ENCODE peak calls at places on chromosomes 7 and 10, in four cellular contexts. Q, K, H and F are unnamed samples.

GRCh38 chr7:126052229-126052628 is 1122.6 kb upstream of the POT1 start:
- DNase-seq in Q (no peak), K (no peak), H (no peak), F (no peak)

GRCh38 chr10:71265618-71266146 is 53.3 kb downstream of the UNC5B start:
- DNase-seq in Q (no peak), K (no peak), H (no peak), F (no peak)

GRCh38 chr10:3740157-3740871 is 44.7 kb downstream of the KLF6 start:
- DNase-seq in Q (no peak), K (no peak), H (no peak), F (no peak)

GRCh38 chr7:120550494-120551048 is 277.6 kb downstream of the KCND2 start:
- DNase-seq in Q (no peak), K (no peak), H (no peak), F (no peak)

GRCh38 chr10:103855424-103855823 is at the start of gene SH3PXD2A:
- DNase-seq in Q (no peak), K (no peak), H (peak; percentile 50), F (peak; percentile 29)

GRCh38 chr7:31899356-31899927 is 170.8 kb downstream of the PDE1C start:
- DNase-seq in Q (no peak), K (no peak), H (no peak), F (no peak)

GRCh38 chr7:131948434-131949053 is 392.1 kb upstream of the PODXL start:
- DNase-seq in Q (peak; percentile 40), K (no peak), H (no peak), F (no peak)

GRCh38 chr10:71920540-71921318 is 43.5 kb upstream of the CHST3 start:
- DNase-seq in Q (no peak), K (no peak), H (no peak), F (no peak)

DNA sequence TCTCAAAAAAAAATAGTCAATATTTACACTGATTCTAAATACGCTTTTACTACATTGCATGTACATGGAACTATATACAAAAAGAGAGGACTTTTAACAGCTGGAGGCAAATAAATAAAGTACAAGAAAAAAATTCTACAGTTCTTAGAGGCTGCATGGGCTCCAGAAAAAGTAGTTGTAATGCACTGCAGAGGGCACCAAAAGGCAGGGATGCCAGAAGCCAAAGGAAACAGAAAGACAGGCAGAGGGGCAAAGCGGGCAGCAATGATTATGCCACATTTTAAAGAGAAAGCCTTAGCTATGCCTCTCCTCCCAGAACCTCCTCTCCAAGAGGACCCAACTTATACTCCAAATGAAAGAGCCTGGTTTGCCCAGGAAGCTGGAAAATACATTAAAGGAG is 11.6 kb upstream of the ADCK2 start:
- DNase-seq in Q (no peak), K (no peak), H (no peak), F (peak; percentile 13)
- TF ChIP-seq CTCF in Q (no peak), K (no peak), H (no peak), F (no peak)

GRCh38 chr7:102449136-102449535 is 15.5 kb downstream of the ALKBH4 start:
- DNase-seq in Q (no peak), K (no peak), H (no peak), F (no peak)

GRCh38 chr7:102452451-102452850 is 12.2 kb downstream of the ALKBH4 start:
- DNase-seq in Q (no peak), K (no peak), H (no peak), F (no peak)

GRCh38 chr7:102453319-102453718 is 11.3 kb downstream of the ALKBH4 start:
- DNase-seq in Q (peak; percentile 52), K (no peak), H (no peak), F (no peak)

GRCh38 chr7:102450242-102450641 is 14.4 kb downstream of the ALKBH4 start:
- DNase-seq in Q (no peak), K (peak; percentile 31), H (no peak), F (no peak)

GRCh38 chr7:102451371-102452054 is 13.2 kb downstream of the ALKBH4 start:
- DNase-seq in Q (no peak), K (no peak), H (no peak), F (no peak)
- TF ChIP-seq CTCF in Q (no peak), K (no peak), H (no peak), F (no peak)

GRCh38 chr7:101668726-101669125 is 39.6 kb upstream of the MYL10 start:
- DNase-seq in Q (no peak), K (no peak), H (no peak), F (no peak)

GRCh38 chr7:101667959-101668358 is 38.9 kb upstream of the MYL10 start:
- DNase-seq in Q (no peak), K (no peak), H (no peak), F (no peak)

GRCh38 chr7:101666751-101667150 is 37.7 kb upstream of the MYL10 start:
- DNase-seq in Q (no peak), K (no peak), H (no peak), F (no peak)

GRCh38 chr7:101667399-101667798 is 38.3 kb upstream of the MYL10 start:
- DNase-seq in Q (no peak), K (no peak), H (no peak), F (no peak)

GRCh38 chr7:101669307-101669706 is 40.2 kb upstream of the MYL10 start:
- DNase-seq in Q (no peak), K (no peak), H (no peak), F (no peak)
- TF ChIP-seq CTCF in Q (no peak), K (no peak), H (no peak), F (no peak)

DNA sequence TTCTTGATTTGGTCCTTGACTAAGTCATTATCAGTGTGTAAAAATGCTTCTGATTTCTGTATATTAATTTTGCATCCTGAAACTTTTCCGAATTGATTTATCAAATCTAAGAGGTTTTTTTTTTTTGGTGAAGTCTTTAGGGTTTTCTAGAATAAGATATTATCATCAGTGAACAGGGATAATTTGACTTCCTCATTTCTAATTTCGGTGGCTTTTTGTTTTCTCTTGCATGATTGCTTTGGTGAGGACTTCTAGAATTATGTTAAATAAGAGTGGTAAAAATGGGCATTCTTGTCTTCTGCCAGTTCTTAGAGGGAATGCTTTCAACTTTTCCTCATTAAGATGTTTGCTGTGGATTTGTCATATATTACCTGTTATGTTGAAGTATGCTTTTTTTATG is 170.5 kb downstream of the CCDC7 start:
- DNase-seq in Q (no peak), K (no peak), H (no peak), F (no peak)
- TF ChIP-seq CTCF in Q (no peak), K (no peak), H (no peak), F (no peak)